ENCODE peak calls at places on chromosome 3, in eight cellular contexts. One of them, this sample, is unnamed.
A peak's percentile ranks its signal among the peaks of the same experiment; 100 is the strongest.

GRCh38 chr3:160956785-160957184 is 148.4 kb downstream of the B3GALNT1 start:
- DNase-seq in LoVo: no peak
- DNase-seq in NCI-H2107: no peak
- DNase-seq in stimulated activated naive B cell treated with anti-CD40 and anti-IgM and Interleukin-4, amounts not matched to agents 10 μg/mL and 1 μg/mL and 100 μg/mL, for 72 hours: no peak
- DNase-seq in upper lobe of right lung: no peak
- DNase-seq in NCI-H510A treated with DMSO at 0.1 percent for 48 hours: no peak
- DNase-seq in adipocyte: peak; percentile 53
- DNase-seq in stomach: no peak
- DNase-seq in this sample: no peak

GRCh38 chr3:6717026-6717943 is 143.6 kb upstream of the GRM7 start:
- DNase-seq in NCI-H510A treated with DMSO at 0.1 percent for 48 hours: no peak
- DNase-seq in LoVo: no peak
- DNase-seq in upper lobe of right lung: no peak
- DNase-seq in NCI-H2107: no peak
- DNase-seq in stomach: no peak
- DNase-seq in adipocyte: no peak
- DNase-seq in stimulated activated naive B cell treated with anti-CD40 and anti-IgM and Interleukin-4, amounts not matched to agents 10 μg/mL and 1 μg/mL and 100 μg/mL, for 72 hours: peak; percentile 25
- DNase-seq in this sample: no peak

GRCh38 chr3:114762144-114762543 is 384.9 kb downstream of the ZBTB20 start:
- DNase-seq in stomach: no peak
- DNase-seq in adipocyte: no peak
- DNase-seq in NCI-H510A treated with DMSO at 0.1 percent for 48 hours: no peak
- DNase-seq in stimulated activated naive B cell treated with anti-CD40 and anti-IgM and Interleukin-4, amounts not matched to agents 10 μg/mL and 1 μg/mL and 100 μg/mL, for 72 hours: no peak
- DNase-seq in upper lobe of right lung: no peak
- DNase-seq in LoVo: no peak
- DNase-seq in NCI-H2107: no peak
- DNase-seq in this sample: no peak

GRCh38 chr3:111218615-111219014 is 147.0 kb downstream of the NECTIN3 start:
- DNase-seq in LoVo: no peak
- DNase-seq in NCI-H510A treated with DMSO at 0.1 percent for 48 hours: no peak
- DNase-seq in NCI-H2107: no peak
- DNase-seq in upper lobe of right lung: no peak
- DNase-seq in stomach: no peak
- DNase-seq in adipocyte: no peak
- DNase-seq in stimulated activated naive B cell treated with anti-CD40 and anti-IgM and Interleukin-4, amounts not matched to agents 10 μg/mL and 1 μg/mL and 100 μg/mL, for 72 hours: no peak
- DNase-seq in this sample: no peak

GRCh38 chr3:12947504-12948369 is 106.4 kb upstream of the RPL32 start:
- DNase-seq in adipocyte: peak; percentile 89
- DNase-seq in LoVo: peak; percentile 24
- DNase-seq in NCI-H2107: no peak
- DNase-seq in upper lobe of right lung: peak; percentile 75
- DNase-seq in stomach: peak; percentile 67
- DNase-seq in NCI-H510A treated with DMSO at 0.1 percent for 48 hours: no peak
- DNase-seq in stimulated activated naive B cell treated with anti-CD40 and anti-IgM and Interleukin-4, amounts not matched to agents 10 μg/mL and 1 μg/mL and 100 μg/mL, for 72 hours: no peak
- DNase-seq in this sample: peak; percentile 50

GRCh38 chr3:184815046-184815930 is 3.3 kb downstream of the VPS8 start:
- DNase-seq in NCI-H2107: no peak
- DNase-seq in stomach: no peak
- DNase-seq in NCI-H510A treated with DMSO at 0.1 percent for 48 hours: no peak
- DNase-seq in upper lobe of right lung: no peak
- DNase-seq in LoVo: no peak
- DNase-seq in adipocyte: peak; percentile 58
- DNase-seq in stimulated activated naive B cell treated with anti-CD40 and anti-IgM and Interleukin-4, amounts not matched to agents 10 μg/mL and 1 μg/mL and 100 μg/mL, for 72 hours: no peak
- DNase-seq in this sample: no peak

GRCh38 chr3:119418641-119419040 is 44.8 kb downstream of the TMEM39A start:
- DNase-seq in LoVo: no peak
- DNase-seq in stimulated activated naive B cell treated with anti-CD40 and anti-IgM and Interleukin-4, amounts not matched to agents 10 μg/mL and 1 μg/mL and 100 μg/mL, for 72 hours: no peak
- DNase-seq in NCI-H510A treated with DMSO at 0.1 percent for 48 hours: no peak
- DNase-seq in NCI-H2107: no peak
- DNase-seq in stomach: no peak
- DNase-seq in adipocyte: no peak
- DNase-seq in upper lobe of right lung: no peak
- DNase-seq in this sample: no peak

GRCh38 chr3:140505256-140505655 is 172.6 kb upstream of the TRIM42 start:
- DNase-seq in stomach: no peak
- DNase-seq in upper lobe of right lung: no peak
- DNase-seq in adipocyte: no peak
- DNase-seq in LoVo: no peak
- DNase-seq in stimulated activated naive B cell treated with anti-CD40 and anti-IgM and Interleukin-4, amounts not matched to agents 10 μg/mL and 1 μg/mL and 100 μg/mL, for 72 hours: no peak
- DNase-seq in NCI-H510A treated with DMSO at 0.1 percent for 48 hours: no peak
- DNase-seq in NCI-H2107: peak; percentile 52
- DNase-seq in this sample: no peak

GRCh38 chr3:178054505-178054904 is 481.7 kb upstream of the KCNMB2 start:
- DNase-seq in LoVo: no peak
- DNase-seq in NCI-H510A treated with DMSO at 0.1 percent for 48 hours: no peak
- DNase-seq in stimulated activated naive B cell treated with anti-CD40 and anti-IgM and Interleukin-4, amounts not matched to agents 10 μg/mL and 1 μg/mL and 100 μg/mL, for 72 hours: no peak
- DNase-seq in NCI-H2107: no peak
- DNase-seq in stomach: no peak
- DNase-seq in upper lobe of right lung: no peak
- DNase-seq in adipocyte: no peak
- DNase-seq in this sample: no peak

GRCh38 chr3:146446026-146446425 is 23.3 kb downstream of the PLSCR2 start:
- DNase-seq in stomach: no peak
- DNase-seq in NCI-H510A treated with DMSO at 0.1 percent for 48 hours: no peak
- DNase-seq in LoVo: no peak
- DNase-seq in stimulated activated naive B cell treated with anti-CD40 and anti-IgM and Interleukin-4, amounts not matched to agents 10 μg/mL and 1 μg/mL and 100 μg/mL, for 72 hours: no peak
- DNase-seq in NCI-H2107: no peak
- DNase-seq in upper lobe of right lung: no peak
- DNase-seq in adipocyte: no peak
- DNase-seq in this sample: no peak

GRCh38 chr3:63047068-63047467 is 171.9 kb upstream of the CADPS start:
- DNase-seq in LoVo: no peak
- DNase-seq in adipocyte: no peak
- DNase-seq in upper lobe of right lung: no peak
- DNase-seq in NCI-H510A treated with DMSO at 0.1 percent for 48 hours: peak; percentile 29
- DNase-seq in stimulated activated naive B cell treated with anti-CD40 and anti-IgM and Interleukin-4, amounts not matched to agents 10 μg/mL and 1 μg/mL and 100 μg/mL, for 72 hours: no peak
- DNase-seq in stomach: no peak
- DNase-seq in NCI-H2107: no peak
- DNase-seq in this sample: no peak

GRCh38 chr3:99783009-99783573 is 34.6 kb upstream of the CMSS1 start:
- DNase-seq in stomach: no peak
- DNase-seq in upper lobe of right lung: no peak
- DNase-seq in adipocyte: peak; percentile 87
- DNase-seq in LoVo: no peak
- DNase-seq in NCI-H2107: no peak
- DNase-seq in stimulated activated naive B cell treated with anti-CD40 and anti-IgM and Interleukin-4, amounts not matched to agents 10 μg/mL and 1 μg/mL and 100 μg/mL, for 72 hours: no peak
- DNase-seq in NCI-H510A treated with DMSO at 0.1 percent for 48 hours: no peak
- DNase-seq in this sample: no peak

GRCh38 chr3:27590437-27591320 is 106.5 kb upstream of the SLC4A7 start:
- DNase-seq in LoVo: no peak
- DNase-seq in NCI-H2107: no peak
- DNase-seq in stimulated activated naive B cell treated with anti-CD40 and anti-IgM and Interleukin-4, amounts not matched to agents 10 μg/mL and 1 μg/mL and 100 μg/mL, for 72 hours: peak; percentile 8
- DNase-seq in upper lobe of right lung: no peak
- DNase-seq in adipocyte: peak; percentile 60
- DNase-seq in NCI-H510A treated with DMSO at 0.1 percent for 48 hours: no peak
- DNase-seq in stomach: no peak
- DNase-seq in this sample: no peak

GRCh38 chr3:43004282-43004681 is 25.2 kb downstream of the GASK1A start:
- DNase-seq in stomach: no peak
- DNase-seq in LoVo: no peak
- DNase-seq in NCI-H510A treated with DMSO at 0.1 percent for 48 hours: no peak
- DNase-seq in stimulated activated naive B cell treated with anti-CD40 and anti-IgM and Interleukin-4, amounts not matched to agents 10 μg/mL and 1 μg/mL and 100 μg/mL, for 72 hours: no peak
- DNase-seq in NCI-H2107: no peak
- DNase-seq in upper lobe of right lung: no peak
- DNase-seq in adipocyte: peak; percentile 16
- DNase-seq in this sample: no peak

GRCh38 chr3:43079536-43080332 is 26.1 kb downstream of the POMGNT2 start:
- DNase-seq in stimulated activated naive B cell treated with anti-CD40 and anti-IgM and Interleukin-4, amounts not matched to agents 10 μg/mL and 1 μg/mL and 100 μg/mL, for 72 hours: no peak
- DNase-seq in NCI-H510A treated with DMSO at 0.1 percent for 48 hours: no peak
- DNase-seq in stomach: no peak
- DNase-seq in adipocyte: no peak
- DNase-seq in upper lobe of right lung: no peak
- DNase-seq in NCI-H2107: no peak
- DNase-seq in LoVo: no peak
- DNase-seq in this sample: no peak

GRCh38 chr3:156892701-156893100 is 66.5 kb downstream of the LEKR1 start:
- DNase-seq in adipocyte: peak; percentile 48
- DNase-seq in LoVo: no peak
- DNase-seq in stomach: no peak
- DNase-seq in NCI-H2107: no peak
- DNase-seq in stimulated activated naive B cell treated with anti-CD40 and anti-IgM and Interleukin-4, amounts not matched to agents 10 μg/mL and 1 μg/mL and 100 μg/mL, for 72 hours: no peak
- DNase-seq in upper lobe of right lung: no peak
- DNase-seq in NCI-H510A treated with DMSO at 0.1 percent for 48 hours: no peak
- DNase-seq in this sample: no peak

GRCh38 chr3:185926445-185926844 is 11.4 kb downstream of the TRA2B start:
- DNase-seq in LoVo: no peak
- DNase-seq in stomach: no peak
- DNase-seq in adipocyte: no peak
- DNase-seq in NCI-H510A treated with DMSO at 0.1 percent for 48 hours: no peak
- DNase-seq in stimulated activated naive B cell treated with anti-CD40 and anti-IgM and Interleukin-4, amounts not matched to agents 10 μg/mL and 1 μg/mL and 100 μg/mL, for 72 hours: no peak
- DNase-seq in NCI-H2107: no peak
- DNase-seq in upper lobe of right lung: no peak
- DNase-seq in this sample: no peak

GRCh38 chr3:21117397-21117796 is 633.6 kb downstream of the ZNF385D start:
- DNase-seq in NCI-H2107: no peak
- DNase-seq in adipocyte: no peak
- DNase-seq in upper lobe of right lung: no peak
- DNase-seq in LoVo: no peak
- DNase-seq in NCI-H510A treated with DMSO at 0.1 percent for 48 hours: no peak
- DNase-seq in stomach: no peak
- DNase-seq in stimulated activated naive B cell treated with anti-CD40 and anti-IgM and Interleukin-4, amounts not matched to agents 10 μg/mL and 1 μg/mL and 100 μg/mL, for 72 hours: no peak
- DNase-seq in this sample: no peak

GRCh38 chr3:124413989-124414598 is 316.2 kb upstream of the UMPS start:
- DNase-seq in NCI-H2107: no peak
- DNase-seq in LoVo: no peak
- DNase-seq in adipocyte: no peak
- DNase-seq in upper lobe of right lung: no peak
- DNase-seq in NCI-H510A treated with DMSO at 0.1 percent for 48 hours: no peak
- DNase-seq in stomach: no peak
- DNase-seq in stimulated activated naive B cell treated with anti-CD40 and anti-IgM and Interleukin-4, amounts not matched to agents 10 μg/mL and 1 μg/mL and 100 μg/mL, for 72 hours: no peak
- DNase-seq in this sample: no peak

GRCh38 chr3:190053919-190054672 is 66.6 kb downstream of the P3H2 start:
- DNase-seq in adipocyte: peak; percentile 65
- DNase-seq in stimulated activated naive B cell treated with anti-CD40 and anti-IgM and Interleukin-4, amounts not matched to agents 10 μg/mL and 1 μg/mL and 100 μg/mL, for 72 hours: no peak
- DNase-seq in upper lobe of right lung: no peak
- DNase-seq in NCI-H2107: no peak
- DNase-seq in stomach: no peak
- DNase-seq in NCI-H510A treated with DMSO at 0.1 percent for 48 hours: no peak
- DNase-seq in LoVo: peak; percentile 68
- DNase-seq in this sample: no peak

GRCh38 chr3:186823391-186823790 is 17.1 kb upstream of the RFC4 start:
- DNase-seq in adipocyte: peak; percentile 28
- DNase-seq in NCI-H510A treated with DMSO at 0.1 percent for 48 hours: no peak
- DNase-seq in stomach: no peak
- DNase-seq in stimulated activated naive B cell treated with anti-CD40 and anti-IgM and Interleukin-4, amounts not matched to agents 10 μg/mL and 1 μg/mL and 100 μg/mL, for 72 hours: no peak
- DNase-seq in LoVo: no peak
- DNase-seq in NCI-H2107: no peak
- DNase-seq in upper lobe of right lung: no peak
- DNase-seq in this sample: no peak